ENCODE peak calls at places on chromosome 14, in nine cellular contexts. M is right lobe of liver; U is psoas muscle; L is A549; V is naive thymus-derived CD4-positive, alpha-beta T cell; A is GM23248; Z is effector memory CD4-positive, alpha-beta T cell; J is PC-3; I is heart right ventricle. H is an unnamed sample. For H3K4me1 and H3K9me3, the result is how much of the 10 kb centered on the place peaks cover.

GRCh38 chr14:63542231-63542999 is 762 bp downstream of the PPP2R5E start:
- DNase-seq in M (no peak), A (peak), V (peak), I (peak), U (no peak), L (no peak), J (peak), Z (no peak), H (peak)

GRCh38 chr14:72688990-72689677 is 204.8 kb downstream of the DPF3 start:
- DNase-seq in U (no peak), V (no peak), I (no peak), M (no peak), Z (no peak), A (no peak), L (no peak), J (no peak), H (no peak)

GRCh38 chr14:55153951-55154350 is 24.9 kb downstream of the LGALS3 start:
- DNase-seq in A (no peak), M (no peak), I (no peak), Z (no peak), L (no peak), J (no peak), V (no peak), U (no peak), H (no peak)

GRCh38 chr14:36570065-36570464 is 12.3 kb downstream of the NKX2-8 start:
- DNase-seq in J (peak), Z (no peak), U (no peak), L (no peak), I (no peak), V (no peak), M (no peak), A (no peak), H (no peak)

GRCh38 chr14:39097159-39097558 is 5.9 kb downstream of the SEC23A start:
- DNase-seq in L (no peak), U (no peak), V (peak), Z (no peak), A (peak), M (no peak), I (no peak), J (no peak), H (no peak)

GRCh38 chr14:60968099-60968498 is 12.8 kb downstream of the TRMT5 start:
- DNase-seq in V (no peak), J (no peak), Z (no peak), M (no peak), A (no peak), U (no peak), I (no peak), L (no peak), H (no peak)

GRCh38 chr14:85281921-85282320 is 248.0 kb upstream of the FLRT2 start:
- DNase-seq in I (no peak), L (no peak), U (no peak), J (no peak), Z (no peak), A (no peak), M (no peak), V (no peak), H (no peak)

GRCh38 chr14:76844223-76844622 is 18.0 kb downstream of the LRRC74A start:
- DNase-seq in L (peak), Z (peak), U (peak), I (peak), J (peak), M (peak), A (peak), V (peak), H (peak)

GRCh38 chr14:99437706-99438105 is 43.0 kb downstream of the SETD3 start:
- DNase-seq in L (no peak), V (no peak), J (no peak), M (no peak), U (no peak), Z (no peak), I (no peak), A (no peak), H (no peak)

GRCh38 chr14:99952039-99952438 is 113.2 kb upstream of the EVL start:
- DNase-seq in I (no peak), V (no peak), M (no peak), L (no peak), A (no peak), U (no peak), Z (no peak), J (no peak), H (no peak)

GRCh38 chr14:102516531-102517411 is 7.2 kb upstream of the ANKRD9 start:
- DNase-seq in A (peak), Z (peak), M (peak), J (peak), L (peak), I (no peak), V (peak), U (peak), H (no peak)

GRCh38 chr14:89661392-89661791 is 244.4 kb upstream of the FOXN3 start:
- DNase-seq in A (no peak), M (no peak), I (no peak), J (no peak), L (no peak), V (no peak), Z (no peak), U (no peak), H (no peak)

GRCh38 chr14:100019156-100019882 is 45.9 kb upstream of the EVL start:
- DNase-seq in L (peak), M (no peak), I (no peak), V (no peak), U (no peak), Z (no peak), J (no peak), A (no peak), H (no peak)

GRCh38 chr14:50835280-50835679 is 4.3 kb upstream of the NIN start:
- DNase-seq in U (no peak), A (peak), M (no peak), L (no peak), V (peak), Z (no peak), I (no peak), J (no peak), H (no peak)

GRCh38 chr14:29724991-29725390 is 202.7 kb downstream of the PRKD1 start:
- DNase-seq in U (no peak), I (no peak), M (no peak), A (peak), L (no peak), J (no peak), Z (no peak), V (no peak), H (peak)

GRCh38 chr14:32933943-32934890 is 4.5 kb upstream of the NPAS3 start:
- DNase-seq in A (peak), V (no peak), L (no peak), U (peak), Z (no peak), J (peak), I (no peak), M (peak), H (no peak)

GRCh38 chr14:90426663-90427062 is 29.8 kb downstream of the CALM1 start:
- DNase-seq in L (no peak), M (peak), U (no peak), V (no peak), I (peak), J (no peak), Z (no peak), A (peak), H (no peak)

GRCh38 chr14:49950275-49951250 is 57.7 kb downstream of the ARF6 start:
- DNase-seq in Z (no peak), A (no peak), J (peak), U (no peak), V (peak), I (no peak), M (peak), L (no peak), H (peak)

GRCh38 chr14:36981832-36982528 is 190.4 kb downstream of the SLC25A21 start:
- DNase-seq in V (no peak), M (no peak), A (peak), U (no peak), I (no peak), L (peak), Z (no peak), J (peak), H (no peak)

GRCh38 chr14:103563089-103563620 is 395 bp downstream of the COA8 start:
- DNase-seq in L (peak), I (no peak), J (peak), U (no peak), M (peak), V (no peak), Z (no peak), A (no peak), H (peak)

GRCh38 chr14:26773906-26774593 is 176.2 kb upstream of the NOVA1 start:
- DNase-seq in J (peak), V (no peak), Z (no peak), U (no peak), I (no peak), A (no peak), L (no peak), M (no peak), H (no peak)

GRCh38 chr14:25841226-25841625 is 756.6 kb downstream of the NOVA1 start:
- DNase-seq in J (no peak), V (no peak), M (no peak), A (no peak), Z (no peak), L (no peak), U (no peak), I (no peak), H (no peak)

GRCh38 chr14:53929871-53930685 is 26.5 kb downstream of the BMP4 start:
- DNase-seq in A (no peak), Z (no peak), L (peak), U (no peak), V (peak), M (peak), I (no peak), J (peak), H (no peak)

GRCh38 chr14:89384023-89384422 is 33.0 kb downstream of the FOXN3 start:
- DNase-seq in A (no peak), J (no peak), U (no peak), Z (no peak), V (no peak), L (no peak), M (no peak), I (no peak), H (no peak)

GRCh38 chr14:93285048-93285447 is 47.8 kb downstream of the BTBD7 start:
- DNase-seq in V (no peak), I (no peak), M (no peak), L (no peak), Z (no peak), A (peak), J (no peak), U (no peak), H (no peak)
- H3K4me1 ChIP-seq in V (under half), I (under half), M (under half), L (under half), Z (under half), A (under half), J (under half), U (under half), H (under half)

DNA sequence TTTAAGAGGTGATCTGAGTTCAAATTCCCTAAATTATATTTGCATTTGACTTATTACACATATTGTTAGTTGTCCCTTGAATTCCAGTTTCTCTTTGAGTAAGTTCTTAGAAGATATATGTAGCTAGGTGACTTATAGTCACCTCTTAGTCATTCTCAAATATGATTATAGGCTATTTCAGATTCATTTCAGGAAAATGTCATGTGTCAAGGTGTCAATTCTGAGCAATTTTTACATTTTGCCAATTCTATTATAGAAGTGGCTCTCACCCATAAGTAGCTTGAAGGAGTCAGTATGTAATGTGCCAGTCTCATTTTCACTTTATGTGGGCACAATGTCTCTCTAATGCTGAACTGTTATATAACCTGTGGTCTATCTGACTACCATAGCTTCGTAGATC is 623.4 kb downstream of the DIO2 start:
- DNase-seq in M (no peak), J (no peak), L (no peak), A (no peak), I (no peak), V (no peak), Z (no peak), U (no peak), H (no peak)
- H3K4me3 ChIP-seq in M (no peak), J (no peak), L (no peak), A (no peak), I (no peak), V (no peak), Z (no peak), U (no peak), H (no peak)

GRCh38 chr14:66992776-66993175 is 196.5 kb upstream of the GARIN2 start:
- DNase-seq in L (no peak), I (no peak), M (no peak), Z (no peak), A (no peak), U (no peak), V (no peak), J (no peak), H (no peak)

GRCh38 chr14:66998013-66998412 is 191.2 kb upstream of the GARIN2 start:
- DNase-seq in A (no peak), J (no peak), V (no peak), U (no peak), M (no peak), L (no peak), Z (no peak), I (no peak), H (no peak)

DNA sequence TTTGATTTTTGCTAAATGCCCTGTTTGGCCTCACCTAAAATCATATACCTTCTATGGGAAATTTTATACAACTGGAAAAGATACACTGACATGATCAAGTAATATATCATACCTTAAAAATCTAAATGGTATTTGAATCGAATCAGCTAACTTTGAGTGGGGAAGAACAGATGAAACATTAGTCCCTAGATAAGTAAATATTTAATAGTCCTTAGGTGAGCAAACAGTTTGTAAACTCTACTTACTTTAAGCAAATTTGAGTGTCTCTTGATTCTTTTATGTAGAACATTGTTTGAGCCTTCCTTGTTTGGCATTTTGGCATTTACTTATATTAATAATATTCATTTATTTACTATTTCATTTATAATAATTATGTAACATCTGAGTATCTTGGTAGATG is 195.7 kb upstream of the GARIN2 start:
- DNase-seq in M (no peak), J (no peak), L (no peak), A (no peak), U (no peak), V (no peak), Z (no peak), I (no peak), H (no peak)
- H3K9me3 ChIP-seq in M (under half), J (under half), L (under half), A (under half), U (under half), V (under half), Z (under half), I (under half), H (under half)

DNA sequence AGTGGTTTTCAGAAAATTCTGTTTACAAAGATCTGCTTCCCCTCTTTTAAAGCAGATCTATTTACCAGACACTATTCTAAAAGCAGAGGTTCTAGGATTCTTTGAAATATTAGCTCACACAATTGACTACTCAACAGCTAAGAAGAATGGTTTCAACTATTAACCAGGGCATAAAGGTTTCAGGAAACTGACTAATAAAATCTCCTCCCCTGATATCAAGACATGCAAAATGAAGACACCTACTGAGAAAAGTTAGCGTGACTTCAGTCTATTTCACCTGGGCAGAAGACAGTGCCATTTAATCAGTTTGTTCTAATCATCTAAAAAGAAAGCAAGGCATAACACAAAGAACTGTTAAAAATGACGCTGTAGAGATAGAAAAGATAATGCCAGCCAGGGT is 22.2 kb downstream of the DAD1 start:
- DNase-seq in I (no peak), A (no peak), J (no peak), Z (no peak), U (no peak), V (no peak), L (no peak), M (no peak), H (no peak)
- H3K4me1 ChIP-seq in I (under half), A (under half), J (under half), Z (half or more), U (half or more), V (half or more), L (under half), M (under half), H (under half)

DNA sequence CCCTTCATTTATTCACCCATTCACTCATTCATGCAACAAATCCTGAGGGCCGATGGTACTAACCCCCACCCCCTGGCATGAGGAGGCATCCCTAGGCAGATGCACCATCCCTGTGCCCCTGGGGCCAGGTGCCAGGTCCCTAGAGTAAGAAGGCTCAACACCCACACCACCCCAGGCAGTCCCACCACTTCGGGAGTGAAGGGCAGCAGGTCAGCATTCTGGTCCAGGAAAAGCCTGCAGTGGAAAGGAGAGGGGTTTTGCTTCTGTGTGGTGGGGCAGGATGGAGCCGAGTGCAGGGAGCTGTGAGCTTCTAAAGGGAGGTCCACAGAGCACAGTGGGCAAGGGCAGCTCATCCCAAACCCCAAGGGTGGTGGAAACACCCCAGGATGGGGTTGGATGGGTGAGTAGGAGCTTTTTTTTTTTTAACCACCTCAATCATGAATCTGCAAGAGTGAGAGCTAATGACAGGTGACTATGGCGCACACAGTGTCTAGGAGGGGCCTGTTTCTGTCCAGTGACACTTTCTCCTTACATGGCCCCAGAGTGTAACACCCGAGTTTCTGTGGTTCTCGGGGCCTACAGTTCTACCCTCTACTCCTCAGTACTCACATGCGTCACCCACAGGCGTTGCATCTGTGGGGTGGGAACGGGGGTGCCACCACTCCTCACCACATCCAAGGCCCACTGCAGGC is 414.3 kb downstream of the TMEM121 start:
- DNase-seq in L (no peak), I (no peak), Z (no peak), A (no peak), M (no peak), V (no peak), J (no peak), U (no peak), H (peak)
- H3K4me3 ChIP-seq in L (no peak), I (no peak), Z (no peak), A (no peak), M (no peak), V (no peak), J (no peak), U (no peak), H (no peak)

GRCh38 chr14:98345186-98345585 is 926.8 kb downstream of the BCL11B start:
- DNase-seq in M (no peak), J (peak), Z (no peak), A (no peak), V (no peak), I (no peak), U (no peak), L (no peak), H (no peak)
- H3K9me3 ChIP-seq in M (under half), J (under half), Z (under half), A (under half), V (under half), I (under half), U (under half), L (under half), H (under half)

DNA sequence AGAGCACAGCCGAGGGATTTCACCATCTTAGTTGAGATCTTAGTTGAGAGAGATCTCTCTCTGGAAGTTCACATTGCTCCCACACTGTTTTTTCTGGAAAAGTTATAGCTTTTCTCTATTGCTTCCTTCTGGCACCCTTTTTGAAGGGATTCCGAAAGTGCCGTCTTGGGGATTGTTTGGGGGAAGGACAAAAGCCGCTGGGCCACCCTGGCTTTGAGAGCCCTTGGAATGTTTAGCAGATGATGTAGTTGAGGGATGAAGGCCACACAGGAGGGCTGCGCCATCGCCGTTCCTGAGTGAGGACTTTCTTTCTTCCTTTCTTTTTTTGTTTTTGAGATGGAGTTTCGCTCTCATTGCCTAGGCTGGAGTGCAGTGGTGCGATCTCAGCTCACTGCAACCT is 17.7 kb downstream of the PLEKHG3 start:
- DNase-seq in M (peak), A (no peak), L (no peak), J (no peak), Z (no peak), U (no peak), I (no peak), V (no peak), H (no peak)
- H3K4me1 ChIP-seq in M (under half), A (under half), L (half or more), J (half or more), Z (half or more), U (under half), I (half or more), V (under half), H (under half)